ENCODE peak calls at places on chromosomes 12 and 14, in ten cellular contexts. D is transverse colon, P is BE2C, T is A549, E is RWPE2, R is vagina, X is spleen, G is H9, I is mucosa of descending colon, W is Peyer's patch. L is an unnamed sample.
A peak's percentile ranks its signal among the peaks of the same experiment; 100 is the strongest.

GRCh38 chr14:24952851-24953666 is 96.9 kb downstream of the STXBP6 start:
- DNase-seq in D (no peak), G (peak; percentile 64), W (no peak), T (no peak), P (no peak), R (no peak), X (no peak), I (no peak), E (no peak), L (no peak)

GRCh38 chr14:30608533-30609006 is 13.5 kb upstream of the SCFD1 start:
- DNase-seq in X (no peak), W (peak; percentile 72), I (no peak), R (no peak), T (no peak), P (no peak), E (no peak), D (peak; percentile 17), G (no peak), L (peak; percentile 71)

GRCh38 chr12:45224311-45224710 is 8.4 kb downstream of the ANO6 start:
- DNase-seq in R (no peak), X (no peak), I (no peak), W (no peak), G (no peak), E (no peak), P (no peak), D (no peak), T (no peak), L (no peak)

GRCh38 chr12:29880987-29881386 is 97.2 kb upstream of the TMTC1 start:
- DNase-seq in X (no peak), R (no peak), T (no peak), W (no peak), G (no peak), P (no peak), E (no peak), I (no peak), D (no peak), L (no peak)

GRCh38 chr14:32397871-32398640 is 69.0 kb downstream of the AKAP6 start:
- DNase-seq in W (no peak), T (no peak), G (no peak), E (no peak), P (no peak), X (no peak), D (no peak), R (no peak), I (no peak), L (peak; percentile 72)

GRCh38 chr12:54053625-54054441 is at the start of gene HOXC4:
- DNase-seq in W (peak; percentile 69), T (peak; percentile 82), D (peak; percentile 21), P (peak; percentile 60), X (no peak), I (no peak), E (no peak), G (no peak), R (no peak), L (peak; percentile 77)

GRCh38 chr14:72663076-72663487 is 230.8 kb downstream of the DPF3 start:
- DNase-seq in R (no peak), W (no peak), P (no peak), T (no peak), E (no peak), G (no peak), X (no peak), I (no peak), D (no peak), L (no peak)

GRCh38 chr12:45654002-45654401 is 75.5 kb upstream of the ARID2 start:
- DNase-seq in D (no peak), P (no peak), W (no peak), G (no peak), X (no peak), T (no peak), R (no peak), I (no peak), E (no peak), L (no peak)

GRCh38 chr12:108253540-108253939 is 85.6 kb downstream of the CMKLR1 start:
- DNase-seq in P (no peak), T (no peak), I (no peak), W (no peak), X (no peak), D (no peak), G (peak; percentile 53), E (no peak), R (no peak), L (no peak)

GRCh38 chr14:101074124-101075024 is 170.9 kb upstream of the RTL1 start:
- DNase-seq in E (peak; percentile 54), T (no peak), R (no peak), W (peak; percentile 28), D (no peak), X (peak; percentile 65), I (no peak), P (no peak), G (no peak), L (no peak)
- H3K4me1 ChIP-seq in E (peaks cover 10% of the 10 kb centered on the region), T (peaks cover 37% of the 10 kb centered on the region), R (peaks cover 23% of the 10 kb centered on the region), W (no peaks in the 10 kb centered on the region), D (no peaks in the 10 kb centered on the region), X (peaks cover 7% of the 10 kb centered on the region), I (peaks cover 3% of the 10 kb centered on the region), P (peaks cover 34% of the 10 kb centered on the region), G (peaks cover 3% of the 10 kb centered on the region), L (peaks cover 20% of the 10 kb centered on the region)

GRCh38 chr14:89444536-89445125 is 27.6 kb upstream of the FOXN3 start:
- DNase-seq in E (no peak), W (no peak), P (no peak), R (no peak), T (no peak), I (no peak), G (no peak), X (no peak), D (no peak), L (no peak)
- H3K4me1 ChIP-seq in E (peaks cover 21% of the 10 kb centered on the region), W (peaks cover 18% of the 10 kb centered on the region), P (peaks cover 4% of the 10 kb centered on the region), R (peaks cover 16% of the 10 kb centered on the region), T (no peaks in the 10 kb centered on the region), I (no peaks in the 10 kb centered on the region), G (peaks cover 16% of the 10 kb centered on the region), X (peaks cover 38% of the 10 kb centered on the region), D (no peaks in the 10 kb centered on the region), L (peaks cover 20% of the 10 kb centered on the region)

DNA sequence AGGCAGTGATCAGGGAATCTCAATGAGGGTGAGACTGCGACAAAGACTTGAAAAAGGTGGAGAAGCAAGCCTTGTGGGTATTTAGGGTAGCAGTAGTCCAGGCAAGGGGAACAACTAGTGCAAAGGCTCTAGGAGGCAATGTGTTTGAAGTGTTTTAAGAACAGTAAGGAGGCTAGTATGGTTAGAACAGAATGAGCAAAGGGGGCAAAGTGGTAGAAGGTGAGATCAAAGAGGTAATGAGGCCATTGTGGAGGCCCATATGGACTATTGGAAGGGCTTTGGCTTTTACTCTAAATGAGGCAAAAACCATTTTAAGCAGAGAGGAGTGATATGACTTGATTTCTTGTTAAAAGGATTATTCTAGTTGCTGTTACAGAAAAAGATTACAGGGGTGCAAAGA is 16.8 kb downstream of the HIF1A start:
- DNase-seq in D (no peak), X (no peak), R (no peak), E (no peak), I (no peak), G (no peak), P (no peak), W (no peak), T (no peak), L (no peak)
- H3K4me1 ChIP-seq in D (peaks cover 67% of the 10 kb centered on the region), X (peaks cover 62% of the 10 kb centered on the region), R (peaks cover 67% of the 10 kb centered on the region), E (peaks cover 73% of the 10 kb centered on the region), I (peaks cover 16% of the 10 kb centered on the region), G (peaks cover 6% of the 10 kb centered on the region), P (peaks cover 20% of the 10 kb centered on the region), W (peaks cover 12% of the 10 kb centered on the region), T (peaks cover 80% of the 10 kb centered on the region), L (peaks cover 76% of the 10 kb centered on the region)

GRCh38 chr12:120831648-120832267 is 72.4 kb downstream of the SPPL3 start:
- DNase-seq in I (no peak), W (no peak), X (no peak), P (no peak), G (no peak), R (no peak), D (no peak), T (no peak), E (no peak), L (no peak)

GRCh38 chr12:120834489-120835303 is 69.5 kb downstream of the SPPL3 start:
- DNase-seq in R (no peak), T (no peak), D (no peak), E (no peak), W (no peak), I (no peak), P (no peak), G (no peak), X (no peak), L (no peak)

GRCh38 chr12:120830052-120830940 is 73.9 kb downstream of the SPPL3 start:
- DNase-seq in T (no peak), G (no peak), D (no peak), R (no peak), I (no peak), X (no peak), E (no peak), P (no peak), W (no peak), L (peak; percentile 18)

GRCh38 chr12:120833849-120834248 is 70.3 kb downstream of the SPPL3 start:
- DNase-seq in E (no peak), W (no peak), P (no peak), T (no peak), R (no peak), D (no peak), X (no peak), G (no peak), I (no peak), L (peak; percentile 75)

DNA sequence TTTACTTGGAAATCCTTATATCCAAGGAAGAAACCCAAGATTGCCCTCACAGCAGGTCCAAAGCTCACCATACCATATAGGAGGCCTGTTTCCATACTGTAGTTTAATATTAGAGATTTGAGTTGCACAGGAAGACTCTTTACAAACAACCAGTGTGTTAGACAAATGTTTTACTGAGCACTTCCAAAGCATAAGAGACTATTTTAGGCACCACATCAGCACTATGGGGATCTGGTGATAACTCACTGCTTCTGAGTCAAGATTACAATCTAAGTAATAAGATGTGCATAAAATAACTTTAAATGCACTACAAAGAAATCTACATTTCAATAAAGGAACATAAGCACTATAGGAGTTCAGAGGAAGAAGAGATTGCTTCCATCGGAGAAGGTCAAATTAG is 71.4 kb downstream of the SPPL3 start:
- DNase-seq in G (no peak), D (no peak), E (no peak), R (no peak), W (no peak), X (no peak), P (no peak), T (no peak), I (no peak), L (no peak)
- H3K4me1 ChIP-seq in G (no peaks in the 10 kb centered on the region), D (peaks cover 24% of the 10 kb centered on the region), E (peaks cover 21% of the 10 kb centered on the region), R (peaks cover 66% of the 10 kb centered on the region), W (no peaks in the 10 kb centered on the region), X (peaks cover 50% of the 10 kb centered on the region), P (peaks cover 15% of the 10 kb centered on the region), T (peaks cover 30% of the 10 kb centered on the region), I (peaks cover 25% of the 10 kb centered on the region), L (peaks cover 20% of the 10 kb centered on the region)

L was measured in GM23248.